ENCODE peak calls at places on chromosomes 12 and 14, in four cellular contexts. Y is WTC11, M is kidney glomerular epithelial cell, U is ELR. N is an unnamed sample.

GRCh38 chr14:69345402-69345801 is 52.7 kb downstream of the ERH start:
- DNase-seq in Y (no peak), M (no peak), U (no peak), N (no peak)

GRCh38 chr12:59452746-59453145 is 143.1 kb upstream of the SLC16A7 start:
- DNase-seq in Y (no peak), M (no peak), U (peak; percentile 42), N (no peak)

GRCh38 chr12:121330692-121331091 is 21.5 kb downstream of the ANAPC5 start:
- DNase-seq in Y (no peak), M (no peak), U (no peak), N (no peak)

GRCh38 chr12:14930299-14930698 is 8.0 kb downstream of the ERP27 start:
- DNase-seq in Y (no peak), M (peak; percentile 77), U (no peak), N (no peak)

GRCh38 chr12:53123578-53124351 is 20.5 kb downstream of the SOAT2 start:
- DNase-seq in Y (no peak), M (peak; percentile 19), U (peak; percentile 79), N (no peak)

GRCh38 chr12:16828891-16829290 is 222.9 kb upstream of the LMO3 start:
- DNase-seq in Y (no peak), M (no peak), U (no peak), N (no peak)

GRCh38 chr14:90674043-90674670 is 142.1 kb downstream of the TTC7B start:
- DNase-seq in Y (no peak), M (no peak), U (no peak), N (no peak)

GRCh38 chr12:88793091-88793490 is 212.8 kb upstream of the KITLG start:
- DNase-seq in Y (no peak), M (no peak), U (peak; percentile 65), N (no peak)

GRCh38 chr14:20714593-20715250 is 26.2 kb downstream of the ANG start:
- DNase-seq in Y (no peak), M (no peak), U (no peak), N (peak; percentile 78)

GRCh38 chr14:103522028-103522581 is 525 bp downstream of the CKB start:
- DNase-seq in Y (peak; percentile 50), M (no peak), U (peak; percentile 35), N (peak; percentile 58)

GRCh38 chr12:5745251-5745888 is 199.7 kb downstream of the ANO2 start:
- DNase-seq in Y (peak; percentile 91), M (no peak), U (peak; percentile 69), N (peak; percentile 40)

GRCh38 chr14:88985654-88986053 is 161.2 kb downstream of the TTC8 start:
- DNase-seq in Y (no peak), M (no peak), U (no peak), N (no peak)

GRCh38 chr14:104431351-104431928 is 148.1 kb upstream of the C14orf180 start:
- DNase-seq in Y (no peak), M (no peak), U (no peak), N (peak; percentile 19)

GRCh38 chr12:119990382-119990874 is 1.4 kb downstream of the BICDL1 start:
- DNase-seq in Y (no peak), M (no peak), U (no peak), N (no peak)

GRCh38 chr12:110279976-110280783 is 867 bp upstream of the ATP2A2 start:
- DNase-seq in Y (peak; percentile 59), M (peak; percentile 42), U (peak; percentile 72), N (peak; percentile 69)

N was measured in left colon.